ENCODE peak calls at places on chromosomes 5 and 9, in four cellular contexts. One of them, this sample, is unnamed. For H3K36me3 and H3K4me1, the result is how much of the 10 kb centered on the place peaks cover.

GRCh38 chr9:70470050-70471015 is 55.9 kb upstream of the KLF9 start:
- DNase-seq in IMR-90: no peak
- DNase-seq in CD8-positive, alpha-beta T cell: no peak
- DNase-seq in colonic mucosa: peak
- DNase-seq in this sample: peak

GRCh38 chr9:8234286-8234819 is 434.8 kb upstream of the DMAC1 start:
- DNase-seq in IMR-90: no peak
- DNase-seq in CD8-positive, alpha-beta T cell: no peak
- DNase-seq in colonic mucosa: no peak
- DNase-seq in this sample: no peak

GRCh38 chr5:81898403-81898802 is 73.4 kb upstream of the ATG10 start:
- DNase-seq in IMR-90: no peak
- DNase-seq in CD8-positive, alpha-beta T cell: no peak
- DNase-seq in colonic mucosa: no peak
- DNase-seq in this sample: no peak

GRCh38 chr5:172311605-172312004 is 28.0 kb upstream of the UBTD2 start:
- DNase-seq in IMR-90: no peak
- DNase-seq in CD8-positive, alpha-beta T cell: no peak
- DNase-seq in colonic mucosa: no peak
- DNase-seq in this sample: no peak

GRCh38 chr9:108142504-108143201 is 653.1 kb upstream of the KLF4 start:
- DNase-seq in IMR-90: peak
- DNase-seq in CD8-positive, alpha-beta T cell: no peak
- DNase-seq in colonic mucosa: peak
- DNase-seq in this sample: peak

GRCh38 chr5:95471922-95472321 is 80.8 kb downstream of the FAM81B start:
- DNase-seq in IMR-90: peak
- DNase-seq in CD8-positive, alpha-beta T cell: no peak
- DNase-seq in colonic mucosa: no peak
- DNase-seq in this sample: peak

GRCh38 chr5:88732181-88732633 is 150.8 kb downstream of the MEF2C start:
- DNase-seq in IMR-90: no peak
- DNase-seq in CD8-positive, alpha-beta T cell: no peak
- DNase-seq in colonic mucosa: no peak
- DNase-seq in this sample: no peak

GRCh38 chr5:126452477-126452876 is 29.3 kb downstream of the GRAMD2B start:
- DNase-seq in IMR-90: peak
- DNase-seq in CD8-positive, alpha-beta T cell: no peak
- DNase-seq in colonic mucosa: no peak
- DNase-seq in this sample: peak

GRCh38 chr5:115816226-115817042 is at the start of gene CDO1:
- DNase-seq in IMR-90: peak
- DNase-seq in CD8-positive, alpha-beta T cell: no peak
- DNase-seq in colonic mucosa: no peak
- DNase-seq in this sample: peak

GRCh38 chr5:51632794-51633193 is 249.5 kb downstream of the ISL1 start:
- DNase-seq in IMR-90: no peak
- DNase-seq in CD8-positive, alpha-beta T cell: no peak
- DNase-seq in colonic mucosa: no peak
- DNase-seq in this sample: no peak

GRCh38 chr5:68464424-68464823 is 248.9 kb downstream of the PIK3R1 start:
- DNase-seq in IMR-90: peak
- DNase-seq in CD8-positive, alpha-beta T cell: no peak
- DNase-seq in colonic mucosa: no peak
- DNase-seq in this sample: peak

GRCh38 chr5:116068028-116068632 is 16.7 kb upstream of the COMMD10 start:
- DNase-seq in IMR-90: peak
- DNase-seq in CD8-positive, alpha-beta T cell: no peak
- DNase-seq in colonic mucosa: peak
- DNase-seq in this sample: peak

GRCh38 chr5:115209279-115209678 is 39.6 kb upstream of the TRIM36 start:
- DNase-seq in IMR-90: peak
- DNase-seq in CD8-positive, alpha-beta T cell: no peak
- DNase-seq in colonic mucosa: no peak
- DNase-seq in this sample: no peak

GRCh38 chr5:111530298-111530740 is 18.0 kb upstream of the STARD4 start:
- DNase-seq in IMR-90: peak
- DNase-seq in CD8-positive, alpha-beta T cell: peak
- DNase-seq in colonic mucosa: peak
- DNase-seq in this sample: no peak

GRCh38 chr5:133041910-133042309 is 9.9 kb upstream of the HSPA4 start:
- DNase-seq in IMR-90: peak
- DNase-seq in CD8-positive, alpha-beta T cell: no peak
- DNase-seq in colonic mucosa: no peak
- DNase-seq in this sample: no peak

GRCh38 chr5:132886064-132886823 is 12.8 kb downstream of the LEAP2 start:
- DNase-seq in IMR-90: no peak
- DNase-seq in CD8-positive, alpha-beta T cell: no peak
- DNase-seq in colonic mucosa: no peak
- DNase-seq in this sample: no peak

GRCh38 chr9:107733530-107733907 is 243.9 kb upstream of the KLF4 start:
- DNase-seq in IMR-90: no peak
- DNase-seq in CD8-positive, alpha-beta T cell: no peak
- DNase-seq in colonic mucosa: no peak
- DNase-seq in this sample: no peak

GRCh38 chr5:177362871-177363507 is 5.3 kb downstream of the RGS14 start:
- DNase-seq in IMR-90: no peak
- DNase-seq in CD8-positive, alpha-beta T cell: peak
- DNase-seq in colonic mucosa: peak
- DNase-seq in this sample: peak

GRCh38 chr9:119961774-119962408 is 592.7 kb upstream of the BRINP1 start:
- DNase-seq in IMR-90: peak
- DNase-seq in CD8-positive, alpha-beta T cell: no peak
- DNase-seq in colonic mucosa: peak
- DNase-seq in this sample: no peak

GRCh38 chr5:110851357-110851756 is 112.5 kb downstream of the SLC25A46 start:
- DNase-seq in IMR-90: peak
- DNase-seq in CD8-positive, alpha-beta T cell: no peak
- DNase-seq in colonic mucosa: no peak
- DNase-seq in this sample: no peak

GRCh38 chr5:126780165-126780827 is 3.4 kb downstream of the LMNB1 start:
- DNase-seq in IMR-90: peak
- DNase-seq in CD8-positive, alpha-beta T cell: peak
- DNase-seq in colonic mucosa: peak
- DNase-seq in this sample: peak

GRCh38 chr9:90047828-90048227 is 443.0 kb downstream of the GADD45G start:
- DNase-seq in IMR-90: no peak
- DNase-seq in CD8-positive, alpha-beta T cell: no peak
- DNase-seq in colonic mucosa: no peak
- DNase-seq in this sample: no peak

GRCh38 chr9:125700791-125701190 is 6.2 kb downstream of the MAPKAP1 start:
- DNase-seq in IMR-90: peak
- DNase-seq in CD8-positive, alpha-beta T cell: no peak
- DNase-seq in colonic mucosa: no peak
- DNase-seq in this sample: peak

GRCh38 chr5:109688647-109688998 is 1.1 kb upstream of the MAN2A1 start:
- DNase-seq in IMR-90: peak
- DNase-seq in CD8-positive, alpha-beta T cell: no peak
- DNase-seq in colonic mucosa: peak
- DNase-seq in this sample: peak

GRCh38 chr5:10689391-10690081 is 71.5 kb downstream of the DAP start:
- DNase-seq in IMR-90: peak
- DNase-seq in CD8-positive, alpha-beta T cell: no peak
- DNase-seq in colonic mucosa: no peak
- DNase-seq in this sample: peak

GRCh38 chr9:136917902-136918301 is 26.6 kb downstream of the FBXW5 start:
- DNase-seq in IMR-90: no peak
- DNase-seq in CD8-positive, alpha-beta T cell: no peak
- DNase-seq in colonic mucosa: no peak
- DNase-seq in this sample: no peak
- H3K36me3 ChIP-seq in IMR-90: under half
- H3K36me3 ChIP-seq in CD8-positive, alpha-beta T cell: under half
- H3K36me3 ChIP-seq in colonic mucosa: under half
- H3K36me3 ChIP-seq in this sample: half or more

DNA sequence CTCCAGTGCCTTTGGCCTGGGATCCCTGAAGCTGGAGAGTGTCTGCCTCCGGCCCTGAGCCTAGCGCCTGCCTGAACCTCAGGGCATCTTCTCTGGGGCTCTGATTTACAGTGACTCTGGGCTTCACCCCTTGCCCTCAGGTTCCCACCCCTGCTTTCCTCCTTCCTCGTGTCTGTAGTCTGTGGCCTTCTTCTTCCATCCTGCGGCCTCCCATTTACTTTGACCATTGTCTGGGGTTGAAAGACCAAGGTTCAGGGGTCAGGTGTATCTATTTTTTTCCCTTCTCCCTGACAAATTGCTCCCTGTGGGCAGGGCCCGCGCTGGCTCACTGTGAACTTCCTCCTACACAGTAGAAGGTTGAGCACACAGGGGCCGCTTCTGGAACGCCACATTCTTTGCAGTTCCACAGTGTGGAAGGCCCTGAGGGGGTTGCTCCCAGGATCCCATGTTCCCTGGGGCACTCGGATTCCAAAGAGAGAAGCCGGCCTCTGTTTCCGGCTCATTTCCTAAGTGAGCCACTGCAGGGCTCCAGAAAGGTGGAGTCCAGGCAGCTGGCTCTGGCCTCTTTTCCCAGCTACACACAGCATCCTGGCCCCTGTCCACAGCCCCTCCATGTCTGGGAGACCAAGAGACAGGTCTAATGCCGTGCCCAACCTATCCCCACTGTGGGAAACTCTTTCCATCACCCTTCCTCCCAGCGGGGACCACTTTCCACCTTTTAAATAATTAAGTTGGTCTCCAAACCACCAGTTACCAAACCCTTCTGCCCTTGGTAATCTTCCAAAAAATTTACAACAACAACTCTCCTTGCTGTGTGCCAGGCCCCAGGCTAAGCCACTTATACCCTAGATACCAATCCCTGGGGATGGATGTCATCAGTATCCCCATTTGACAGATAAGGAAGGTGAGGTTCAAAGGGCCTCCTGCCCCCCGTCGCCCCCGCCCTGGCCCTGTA is 140.3 kb upstream of the IER5L start:
- DNase-seq in IMR-90: no peak
- DNase-seq in CD8-positive, alpha-beta T cell: no peak
- DNase-seq in colonic mucosa: peak
- DNase-seq in this sample: no peak
- H3K4me3 ChIP-seq in IMR-90: no peak
- H3K4me3 ChIP-seq in CD8-positive, alpha-beta T cell: no peak
- H3K4me3 ChIP-seq in colonic mucosa: no peak
- H3K4me3 ChIP-seq in this sample: no peak

GRCh38 chr9:128555180-128555721 is 2.9 kb downstream of the SPTAN1 start:
- DNase-seq in IMR-90: peak
- DNase-seq in CD8-positive, alpha-beta T cell: no peak
- DNase-seq in colonic mucosa: peak
- DNase-seq in this sample: peak
- H3K4me1 ChIP-seq in IMR-90: under half
- H3K4me1 ChIP-seq in CD8-positive, alpha-beta T cell: half or more
- H3K4me1 ChIP-seq in colonic mucosa: under half
- H3K4me1 ChIP-seq in this sample: half or more

GRCh38 chr5:103436112-103436511 is 126.5 kb downstream of the NUDT12 start:
- DNase-seq in IMR-90: no peak
- DNase-seq in CD8-positive, alpha-beta T cell: no peak
- DNase-seq in colonic mucosa: no peak
- DNase-seq in this sample: no peak
- H3K36me3 ChIP-seq in IMR-90: under half
- H3K36me3 ChIP-seq in CD8-positive, alpha-beta T cell: under half
- H3K36me3 ChIP-seq in colonic mucosa: under half
- H3K36me3 ChIP-seq in this sample: under half

This sample was measured in adipocyte.